ENCODE peak calls at places on chromosomes 11 and 22, in nine cellular contexts. X is mucosa of descending colon, U is keratinocyte, F is lower lobe of right lung, K is right atrium auricular region, J is endothelial cell of umbilical vein, P is transverse colon, Z is IMR-90, M is GM23338. Q is an unnamed sample. For H3K36me3, the result is how much of the 10 kb centered on the place peaks cover.

GRCh38 chr11:533049-533585 is 2.3 kb downstream of the HRAS start:
- DNase-seq in U (no peak), Z (no peak), P (no peak), J (no peak), X (peak), K (no peak), F (no peak), M (no peak), Q (no peak)

GRCh38 chr11:8384199-8384821 is 120.6 kb upstream of the LMO1 start:
- DNase-seq in P (peak), Z (no peak), U (no peak), J (peak), K (no peak), M (peak), X (no peak), F (peak), Q (peak)

GRCh38 chr11:103601230-103601846 is 435.1 kb upstream of the DDI1 start:
- DNase-seq in K (no peak), J (peak), U (peak), P (no peak), F (no peak), M (peak), X (no peak), Z (peak), Q (no peak)

GRCh38 chr11:68970921-68971636 is 9.7 kb downstream of the MRGPRD start:
- DNase-seq in P (peak), U (no peak), F (peak), K (no peak), J (no peak), X (no peak), M (no peak), Z (no peak), Q (no peak)

GRCh38 chr22:32079110-32080089 is 36.3 kb downstream of the SLC5A1 start:
- DNase-seq in P (peak), J (peak), K (no peak), Z (peak), U (peak), F (no peak), M (peak), X (no peak), Q (no peak)

GRCh38 chr11:100800202-100800601 is 113.1 kb downstream of the ARHGAP42 start:
- DNase-seq in U (no peak), Z (no peak), P (no peak), F (no peak), X (no peak), K (no peak), M (no peak), J (no peak), Q (no peak)

GRCh38 chr22:43370045-43370444 is 26.9 kb upstream of the SCUBE1 start:
- DNase-seq in J (no peak), F (no peak), P (no peak), Z (no peak), K (no peak), M (peak), X (no peak), U (no peak), Q (no peak)

GRCh38 chr11:13260963-13261599 is 16.5 kb upstream of the BMAL1 start:
- DNase-seq in J (peak), K (no peak), X (peak), F (no peak), Z (peak), M (no peak), P (no peak), U (no peak), Q (no peak)

GRCh38 chr22:38417252-38418060 is 37.5 kb downstream of the KCNJ4 start:
- DNase-seq in J (no peak), P (no peak), U (no peak), M (no peak), K (no peak), X (peak), F (peak), Z (no peak), Q (peak)

GRCh38 chr11:76652989-76653673 is 17.4 kb downstream of the LRRC32 start:
- DNase-seq in U (no peak), P (no peak), K (no peak), X (no peak), J (no peak), M (no peak), F (no peak), Z (no peak), Q (no peak)

GRCh38 chr22:43230983-43231723 is 44.2 kb upstream of the TTLL12 start:
- DNase-seq in Z (peak), F (peak), M (peak), J (peak), P (peak), U (peak), X (no peak), K (no peak), Q (peak)

GRCh38 chr11:64762916-64763803 is 3.4 kb upstream of the PYGM start:
- DNase-seq in K (no peak), J (peak), Z (peak), M (peak), F (no peak), P (no peak), X (no peak), U (no peak), Q (no peak)

GRCh38 chr11:77450227-77450626 is 23.7 kb downstream of the PAK1 start:
- DNase-seq in P (no peak), Z (no peak), F (no peak), M (no peak), U (no peak), X (no peak), J (no peak), K (no peak), Q (no peak)

DNA sequence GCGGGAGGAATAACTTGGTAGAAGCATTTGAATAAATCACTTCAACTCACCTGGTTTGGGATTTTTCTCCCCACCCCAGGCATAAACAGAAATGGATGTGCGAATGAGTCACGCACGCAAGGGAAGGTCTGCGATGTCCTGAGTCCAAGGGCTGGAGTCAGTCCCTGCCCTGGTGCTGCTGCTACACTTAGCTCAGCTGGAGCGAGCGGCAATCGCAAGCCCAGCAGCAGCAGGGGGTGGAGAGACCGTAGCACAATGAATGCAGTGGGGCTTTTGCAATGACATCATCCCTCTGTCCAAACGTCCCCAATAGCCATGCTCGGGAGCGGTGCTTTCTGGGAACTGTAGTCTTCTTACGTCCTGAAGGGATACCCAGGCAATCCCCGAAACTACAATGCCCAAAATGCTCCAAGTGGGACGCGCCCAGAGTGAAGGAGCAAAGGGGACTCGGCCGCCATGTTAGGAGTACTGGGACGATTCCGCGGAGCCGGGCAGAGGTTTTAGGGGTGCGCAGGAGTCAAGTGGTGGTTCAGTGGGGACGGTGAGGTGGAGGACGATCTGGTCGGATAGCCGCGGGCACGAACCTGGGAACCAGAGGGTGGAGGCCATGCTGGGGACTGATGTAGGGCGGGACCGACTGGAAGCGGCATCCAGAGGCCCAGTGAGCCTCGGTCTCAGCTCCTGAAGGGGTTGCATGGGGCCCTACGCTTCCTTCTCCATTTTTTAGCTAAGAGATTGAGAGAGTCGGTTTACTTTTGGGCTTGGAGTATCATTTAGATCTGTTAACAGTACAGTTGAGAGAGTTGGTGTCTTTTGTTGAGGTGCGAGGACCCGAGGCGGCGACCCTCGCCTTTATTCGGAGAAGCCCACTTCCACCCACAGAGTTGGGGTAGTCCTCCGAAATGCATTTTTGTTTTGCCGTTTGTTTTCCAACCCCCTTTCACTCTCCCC is at the start of gene RAB30:
- DNase-seq in M (peak), P (peak), F (peak), U (peak), Z (peak), X (peak), J (peak), K (peak), Q (peak)
- TF ChIP-seq CTCF in M (no peak), P (no peak), F (no peak), U (no peak), Z (no peak), X (no peak), J (no peak), K (peak), Q (no peak)

GRCh38 chr22:22487059-22487458 is 21.5 kb downstream of the ZNF280B start:
- DNase-seq in M (no peak), U (no peak), F (no peak), K (no peak), P (no peak), J (no peak), X (no peak), Z (no peak), Q (no peak)
- H3K36me3 ChIP-seq in M (under half), U (under half), F (under half), K (under half), P (under half), J (under half), X (under half), Z (under half), Q (under half)

GRCh38 chr11:30133308-30133707 is 97.5 kb upstream of the FSHB start:
- DNase-seq in X (no peak), Z (no peak), J (no peak), U (no peak), M (no peak), K (no peak), P (no peak), F (no peak), Q (no peak)

GRCh38 chr11:30128269-30128932 is 102.4 kb upstream of the FSHB start:
- DNase-seq in F (no peak), M (peak), K (no peak), P (no peak), J (peak), X (no peak), U (no peak), Z (peak), Q (no peak)

GRCh38 chr11:30131535-30131934 is 99.3 kb upstream of the FSHB start:
- DNase-seq in J (no peak), K (no peak), U (no peak), P (no peak), Z (no peak), M (no peak), X (no peak), F (no peak), Q (no peak)
- TF ChIP-seq CTCF in J (no peak), K (no peak), U (no peak), P (no peak), Z (no peak), M (peak), X (no peak), F (no peak), Q (no peak)

DNA sequence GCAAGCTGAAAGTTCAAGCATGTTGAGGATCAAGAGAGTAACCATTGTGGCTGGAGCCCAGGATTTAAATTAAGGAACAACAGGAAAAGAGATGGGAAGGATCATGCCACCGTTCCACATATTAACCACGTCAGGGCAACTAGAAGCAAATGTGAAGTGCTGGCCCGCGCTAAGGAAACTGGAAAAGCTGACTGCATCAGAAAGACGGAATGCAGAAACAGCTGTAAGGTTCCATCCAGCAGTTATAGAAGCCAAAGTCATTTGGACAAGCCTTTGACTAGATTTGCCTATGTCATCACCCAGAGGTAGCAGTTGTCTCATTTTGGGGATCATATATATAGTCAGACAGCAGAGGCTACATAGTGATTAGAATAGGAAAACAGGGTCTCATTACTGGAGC is 43.0 kb upstream of the CRTAM start:
- DNase-seq in F (no peak), M (no peak), Z (no peak), U (no peak), X (no peak), P (no peak), J (no peak), K (no peak), Q (no peak)
- H3K36me3 ChIP-seq in F (under half), M (under half), Z (under half), U (under half), X (under half), P (under half), J (under half), K (under half), Q (under half)

GRCh38 chr22:41762980-41763779 is 37.3 kb upstream of the CCDC134 start:
- DNase-seq in M (peak), U (no peak), K (no peak), P (peak), F (no peak), J (peak), X (no peak), Z (no peak), Q (no peak)
- TF ChIP-seq CTCF in M (peak), U (peak), K (no peak), P (peak), F (peak), J (peak), X (no peak), Z (peak), Q (no peak)